ENCODE peak calls at places on chromosomes 2 and 18, in four cellular contexts. I is H1, N is AG09319, M is A549. K is an unnamed sample.

GRCh38 chr2:15841776-15842554 is 98.4 kb upstream of the MYCN start:
- DNase-seq in M (no peak), N (no peak), I (no peak), K (no peak)

GRCh38 chr18:45374878-45375630 is 240.2 kb upstream of the SLC14A2 start:
- DNase-seq in M (no peak), N (no peak), I (no peak), K (no peak)

GRCh38 chr2:32932825-32933755 is 13.7 kb upstream of the LTBP1 start:
- DNase-seq in M (no peak), N (no peak), I (peak), K (no peak)

GRCh38 chr18:24827500-24827899 is 367.1 kb downstream of the HRH4 start:
- DNase-seq in M (no peak), I (no peak), N (no peak), K (no peak)

GRCh38 chr2:240024766-240025165 is 376 bp downstream of the NDUFA10 start:
- DNase-seq in M (peak), I (no peak), N (no peak), K (no peak)

GRCh38 chr2:44719564-44719963 is 221.9 kb upstream of the SIX3 start:
- DNase-seq in I (no peak), M (no peak), N (no peak), K (no peak)

GRCh38 chr18:61988100-61988499 is 95.3 kb upstream of the RNF152 start:
- DNase-seq in M (no peak), I (no peak), N (no peak), K (no peak)

GRCh38 chr2:8089596-8089995 is 592.3 kb upstream of the ID2 start:
- DNase-seq in M (no peak), I (no peak), N (no peak), K (no peak)

GRCh38 chr2:53422979-53423378 is 344.6 kb upstream of the CHAC2 start:
- DNase-seq in N (peak), I (peak), M (no peak), K (no peak)

GRCh38 chr2:231679906-231680283 is 28.4 kb upstream of the PTMA start:
- DNase-seq in M (no peak), N (no peak), I (no peak), K (no peak)

GRCh38 chr2:114123925-114124324 is 234.0 kb downstream of the ACTR3 start:
- DNase-seq in I (no peak), N (no peak), M (no peak), K (no peak)

GRCh38 chr2:207546822-207547221 is 17.1 kb downstream of the CREB1 start:
- DNase-seq in I (no peak), N (peak), M (no peak), K (no peak)

GRCh38 chr2:33579226-33579625 is 19.9 kb downstream of the FAM98A start:
- DNase-seq in I (no peak), M (no peak), N (no peak), K (no peak)

GRCh38 chr2:196249860-196250259 is 78.5 kb upstream of the STK17B start:
- DNase-seq in N (no peak), M (no peak), I (no peak), K (no peak)

GRCh38 chr2:128439231-128440086 is 120.8 kb upstream of the HS6ST1 start:
- DNase-seq in M (no peak), N (no peak), I (peak), K (no peak)

GRCh38 chr2:239498576-239498975 is 97.8 kb upstream of the HDAC4 start:
- DNase-seq in I (no peak), N (no peak), M (no peak), K (no peak)

GRCh38 chr18:37956902-37957301 is 391.3 kb upstream of the CELF4 start:
- DNase-seq in M (no peak), I (no peak), N (no peak), K (no peak)

GRCh38 chr2:121866789-121867188 is 111.3 kb downstream of the TSN start:
- DNase-seq in M (no peak), N (no peak), I (no peak), K (no peak)

GRCh38 chr2:166410828-166411472 is 35.2 kb upstream of the SCN9A start:
- DNase-seq in I (no peak), M (no peak), N (peak), K (no peak)

GRCh38 chr2:173355132-173355865 is 627 bp downstream of the CDCA7 start:
- DNase-seq in M (peak), I (peak), N (no peak), K (no peak)

GRCh38 chr2:22998368-22998767 is 386.6 kb upstream of the KLHL29 start:
- DNase-seq in N (no peak), M (no peak), I (no peak), K (no peak)

GRCh38 chr18:12307251-12307736 is 747 bp upstream of the TUBB6 start:
- DNase-seq in M (no peak), I (no peak), N (no peak), K (no peak)

GRCh38 chr2:21395366-21395765 is 271.6 kb downstream of the TDRD15 start:
- DNase-seq in N (no peak), M (no peak), I (no peak), K (no peak)
- TF ChIP-seq CTCF in N (no peak), M (peak), I (peak), K (peak)

DNA sequence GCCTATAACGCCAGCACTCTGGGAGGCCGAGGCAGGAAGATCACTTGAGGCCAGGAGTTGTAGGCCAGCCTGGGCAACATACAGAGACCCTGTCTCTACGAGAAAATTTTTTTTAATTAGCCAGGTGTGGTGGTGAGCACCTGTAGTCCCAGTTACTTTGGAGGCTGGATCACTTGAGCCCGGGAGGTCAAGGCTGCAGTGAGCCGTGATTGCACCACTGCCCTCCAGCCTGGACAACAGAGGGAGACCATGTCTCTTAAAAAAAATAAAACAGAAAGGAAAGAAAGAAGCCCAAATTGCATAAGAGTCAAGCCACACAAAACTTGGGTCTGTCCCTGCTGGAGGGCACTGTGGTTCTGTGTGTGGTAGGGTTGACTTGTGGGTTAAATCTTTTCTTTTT is 115.3 kb downstream of the ALPK2 start:
- DNase-seq in I (no peak), M (no peak), N (no peak), K (no peak)
- TF ChIP-seq CTCF in I (no peak), M (no peak), N (no peak), K (no peak)

DNA sequence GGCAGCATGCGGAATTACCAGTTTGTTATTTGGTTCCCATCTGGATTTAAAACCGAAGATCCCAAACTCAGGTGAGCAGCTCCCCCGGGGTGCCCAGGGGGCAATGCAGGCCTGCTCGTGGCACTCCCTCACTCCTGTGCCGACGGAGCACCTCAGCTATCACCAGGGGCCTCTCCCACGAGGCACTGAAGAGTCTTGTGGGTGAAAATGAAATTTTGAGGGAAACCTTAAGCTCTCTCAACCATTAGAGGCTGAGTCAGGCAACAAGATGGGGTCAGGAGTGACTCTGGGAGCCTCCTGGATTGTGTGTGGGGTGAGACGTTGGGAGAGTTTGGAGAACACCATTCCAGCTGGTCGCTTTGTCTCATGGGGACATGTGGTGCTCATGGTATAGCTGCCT is 189.0 kb downstream of the PRKCE start:
- DNase-seq in N (no peak), M (no peak), I (no peak), K (no peak)
- TF ChIP-seq CTCF in N (no peak), M (no peak), I (no peak), K (no peak)

GRCh38 chr2:34910018-34910417 is 1310.9 kb upstream of the FAM98A start:
- DNase-seq in I (no peak), M (no peak), N (no peak), K (no peak)
- TF ChIP-seq CTCF in I (no peak), M (no peak), N (no peak), K (no peak)

K was measured in D721Med.